ENCODE peak calls at places on chromosomes 5 and 9, in six cellular contexts. O is stomach, J is GM12878, I is HCT116, R is GM12891, B is transverse colon. P is an unnamed sample.

GRCh38 chr9:109972026-109973005 is 192.3 kb downstream of the PALM2AKAP2 start:
- DNase-seq in O (no peak), J (peak), I (no peak), R (no peak), B (no peak), P (no peak)

GRCh38 chr5:5220896-5221295 is 80.8 kb downstream of the ADAMTS16 start:
- DNase-seq in O (no peak), J (no peak), I (no peak), R (no peak), B (no peak), P (no peak)

GRCh38 chr9:86288501-86288900 is 6.2 kb upstream of the ISCA1 start:
- DNase-seq in O (no peak), J (no peak), I (no peak), R (no peak), B (no peak), P (no peak)

GRCh38 chr5:138789771-138790242 is 36.6 kb downstream of the CTNNA1 start:
- DNase-seq in O (no peak), J (no peak), I (peak), R (peak), B (no peak), P (peak)

GRCh38 chr9:134494905-134495304 is 146.7 kb upstream of the COL5A1 start:
- DNase-seq in O (no peak), J (no peak), I (no peak), R (no peak), B (peak), P (no peak)

GRCh38 chr5:157965040-157965439 is 106.1 kb upstream of the CLINT1 start:
- DNase-seq in O (no peak), J (no peak), I (no peak), R (no peak), B (no peak), P (no peak)

GRCh38 chr9:38486837-38487236 is 62.6 kb upstream of the IGFBPL1 start:
- DNase-seq in O (no peak), J (no peak), I (no peak), R (no peak), B (no peak), P (no peak)

GRCh38 chr5:163269624-163270023 is 167.8 kb upstream of the CCNG1 start:
- DNase-seq in O (no peak), J (no peak), I (no peak), R (no peak), B (no peak), P (no peak)

GRCh38 chr9:127976498-127976897 is 4.3 kb downstream of the EEIG1 start:
- DNase-seq in O (peak), J (no peak), I (no peak), R (no peak), B (peak), P (no peak)

GRCh38 chr9:80522465-80522864 is 950.7 kb downstream of the TLE4 start:
- DNase-seq in O (no peak), J (no peak), I (no peak), R (no peak), B (no peak), P (no peak)

GRCh38 chr5:102762095-102762534 is 7.0 kb downstream of the PAM start:
- DNase-seq in O (no peak), J (no peak), I (no peak), R (no peak), B (no peak), P (peak)

GRCh38 chr5:135881244-135881643 is 14.4 kb downstream of the IL9 start:
- DNase-seq in O (no peak), J (no peak), I (no peak), R (no peak), B (no peak), P (no peak)

GRCh38 chr5:52849544-52849943 is 61.8 kb downstream of the ITGA1 start:
- DNase-seq in O (no peak), J (no peak), I (no peak), R (no peak), B (no peak), P (peak)

GRCh38 chr9:89000281-89000875 is 9.1 kb downstream of the S1PR3 start:
- DNase-seq in O (no peak), J (no peak), I (no peak), R (no peak), B (no peak), P (no peak)

GRCh38 chr5:103111458-103111857 is 8.5 kb downstream of the GIN1 start:
- DNase-seq in O (no peak), J (no peak), I (no peak), R (no peak), B (no peak), P (no peak)

GRCh38 chr9:38074441-38074943 is 5.5 kb upstream of the SHB start:
- DNase-seq in O (no peak), J (no peak), I (no peak), R (no peak), B (peak), P (peak)

GRCh38 chr9:127758843-127759242 is 19.6 kb downstream of the SH2D3C start:
- DNase-seq in O (no peak), J (no peak), I (no peak), R (no peak), B (no peak), P (no peak)

GRCh38 chr9:105444130-105444529 is 3.7 kb upstream of the FSD1L start:
- DNase-seq in O (no peak), J (no peak), I (no peak), R (no peak), B (no peak), P (no peak)

GRCh38 chr9:134189475-134190231 is 25.3 kb upstream of the RNU6ATAC start:
- DNase-seq in O (no peak), J (no peak), I (no peak), R (no peak), B (no peak), P (no peak)

GRCh38 chr9:136860933-136861873 is 4.9 kb downstream of the EDF1 start:
- DNase-seq in O (no peak), J (no peak), I (no peak), R (no peak), B (peak), P (no peak)

GRCh38 chr5:74272019-74272775 is 368.3 kb downstream of the ENC1 start:
- DNase-seq in O (no peak), J (no peak), I (no peak), R (no peak), B (no peak), P (no peak)

GRCh38 chr5:159899067-159900049 is 16.9 kb upstream of the ADRA1B start:
- DNase-seq in O (no peak), J (no peak), I (no peak), R (no peak), B (no peak), P (no peak)

GRCh38 chr5:55338810-55339243 is 31.0 kb downstream of the MTREX start:
- DNase-seq in O (no peak), J (peak), I (no peak), R (no peak), B (no peak), P (no peak)

GRCh38 chr9:129405089-129405830 is 215.6 kb downstream of the C9orf50 start:
- DNase-seq in O (no peak), J (no peak), I (no peak), R (no peak), B (no peak), P (no peak)

GRCh38 chr9:124127290-124127646 is 115.7 kb downstream of the LHX2 start:
- DNase-seq in O (no peak), J (no peak), I (no peak), R (no peak), B (no peak), P (no peak)

GRCh38 chr9:74035786-74036185 is 461.3 kb upstream of the RORB start:
- DNase-seq in O (no peak), J (no peak), I (no peak), R (no peak), B (no peak), P (no peak)

GRCh38 chr9:89802809-89803355 is 198.1 kb downstream of the GADD45G start:
- DNase-seq in O (no peak), J (no peak), I (peak), R (no peak), B (no peak), P (no peak)

GRCh38 chr9:88530051-88530450 is 4.9 kb upstream of the NXNL2 start:
- DNase-seq in O (no peak), J (no peak), I (no peak), R (no peak), B (no peak), P (no peak)

GRCh38 chr5:112795944-112796678 is 58.4 kb downstream of the APC start:
- DNase-seq in O (no peak), J (no peak), I (no peak), R (no peak), B (no peak), P (peak)

GRCh38 chr9:114287763-114288232 is 35.1 kb upstream of the ORM1 start:
- DNase-seq in O (no peak), J (no peak), I (no peak), R (no peak), B (no peak), P (no peak)

GRCh38 chr9:116234091-116234490 is 80.5 kb downstream of the PAPPA start:
- DNase-seq in O (no peak), J (no peak), I (no peak), R (no peak), B (no peak), P (no peak)

GRCh38 chr5:147490989-147491388 is 18.9 kb downstream of the DPYSL3 start:
- DNase-seq in O (no peak), J (no peak), I (no peak), R (no peak), B (no peak), P (no peak)

GRCh38 chr5:79743846-79744605 is 54.4 kb downstream of the CMYA5 start:
- DNase-seq in O (no peak), J (no peak), I (no peak), R (no peak), B (no peak), P (no peak)

GRCh38 chr9:79572891-79573696 is 1.3 kb downstream of the TLE4 start:
- DNase-seq in O (peak), J (no peak), I (no peak), R (peak), B (peak), P (peak)

GRCh38 chr5:37721447-37721871 is 118.4 kb downstream of the GDNF start:
- DNase-seq in O (no peak), J (peak), I (no peak), R (no peak), B (no peak), P (peak)

GRCh38 chr5:8058626-8059180 is 189.8 kb downstream of the MTRR start:
- DNase-seq in O (no peak), J (no peak), I (no peak), R (no peak), B (no peak), P (no peak)

GRCh38 chr5:128674837-128675446 is 136.9 kb upstream of the FBN2 start:
- DNase-seq in O (peak), J (no peak), I (peak), R (peak), B (peak), P (peak)

GRCh38 chr5:128671861-128672414 is 133.9 kb upstream of the FBN2 start:
- DNase-seq in O (no peak), J (no peak), I (no peak), R (no peak), B (no peak), P (no peak)

GRCh38 chr5:128673010-128673409 is 135.0 kb upstream of the FBN2 start:
- DNase-seq in O (no peak), J (no peak), I (no peak), R (no peak), B (no peak), P (no peak)

GRCh38 chr5:128673411-128673957 is 135.4 kb upstream of the FBN2 start:
- DNase-seq in O (no peak), J (no peak), I (no peak), R (no peak), B (no peak), P (no peak)

DNA sequence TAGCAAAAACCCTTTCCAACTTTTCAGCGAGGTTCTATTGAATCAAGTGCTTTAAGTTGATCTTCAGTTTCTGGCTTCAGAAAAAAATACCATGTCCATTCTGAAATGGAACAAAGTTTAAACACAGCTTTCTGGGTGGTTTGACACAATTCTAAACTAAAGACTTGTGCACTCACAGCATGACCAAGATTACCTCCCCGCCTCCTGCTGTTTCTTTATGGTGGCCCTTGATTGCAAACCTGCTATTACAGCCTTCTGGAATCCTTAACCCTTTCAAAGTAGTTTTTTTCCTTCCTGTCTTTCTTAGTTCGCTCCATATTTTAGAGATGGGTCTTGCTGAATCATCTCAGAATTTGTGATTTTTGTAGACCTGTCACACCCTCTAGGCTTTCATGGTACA is 135.9 kb upstream of the FBN2 start:
- DNase-seq in O (no peak), J (no peak), I (no peak), R (no peak), B (no peak), P (no peak)
- TF ChIP-seq POLR2AphosphoS5 in O (no peak), J (no peak), I (no peak), R (no peak), B (no peak), P (no peak)

GRCh38 chr9:78321505-78321904 is 24.6 kb downstream of the PSAT1 start:
- DNase-seq in O (no peak), J (no peak), I (no peak), R (no peak), B (no peak), P (no peak)
- TF ChIP-seq POLR2AphosphoS5 in O (no peak), J (no peak), I (no peak), R (no peak), B (no peak), P (no peak)

DNA sequence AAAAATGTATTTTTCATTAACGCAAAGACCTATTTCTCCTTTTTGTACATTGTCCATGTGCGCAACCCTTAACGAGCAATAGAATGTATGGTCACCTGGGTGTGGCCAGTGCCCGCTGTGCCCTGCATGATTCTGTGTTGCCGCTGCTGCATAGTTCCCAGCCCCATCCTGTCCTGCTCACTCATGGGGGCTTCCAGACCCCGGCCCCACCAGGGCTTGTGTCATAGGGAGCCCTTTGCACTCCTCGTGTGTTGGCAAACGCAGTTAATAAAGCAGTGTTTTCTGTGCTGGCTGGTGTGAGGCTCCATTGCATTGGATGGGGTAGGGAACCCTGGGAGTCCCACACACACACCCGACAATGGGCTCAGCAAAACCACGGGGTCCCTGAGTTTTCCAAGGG is 49.7 kb downstream of the SAR1B start:
- DNase-seq in O (no peak), J (no peak), I (no peak), R (no peak), B (no peak), P (no peak)
- TF ChIP-seq POLR2AphosphoS5 in O (no peak), J (no peak), I (no peak), R (no peak), B (no peak), P (no peak)

DNA sequence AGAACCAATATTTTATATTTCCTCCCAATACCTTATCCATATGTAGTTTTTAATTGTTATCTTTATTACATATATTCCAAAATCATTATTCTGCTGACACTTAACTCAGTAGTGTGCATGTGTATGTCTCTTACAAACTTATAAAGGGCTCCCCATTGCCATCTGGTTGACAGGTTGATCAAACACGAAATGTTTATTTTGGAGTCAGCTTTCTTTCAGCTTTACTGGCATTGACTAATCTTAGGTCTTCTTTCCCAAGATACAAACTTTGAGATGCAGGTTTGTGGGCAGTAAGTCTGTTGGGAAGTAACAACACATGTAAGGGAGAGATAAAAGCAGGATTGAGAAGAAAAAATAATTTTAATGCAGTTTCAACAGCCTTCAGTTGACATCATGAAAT is 716.0 kb upstream of the CHD1 start:
- DNase-seq in O (no peak), J (no peak), I (no peak), R (no peak), B (no peak), P (no peak)
- TF ChIP-seq POLR2AphosphoS5 in O (no peak), J (no peak), I (no peak), R (no peak), B (no peak), P (no peak)

GRCh38 chr9:82332018-82332773 is 343.6 kb downstream of the SPATA31D1 start:
- DNase-seq in O (no peak), J (no peak), I (no peak), R (no peak), B (no peak), P (no peak)
- TF ChIP-seq POLR2AphosphoS5 in O (no peak), J (no peak), I (no peak), R (no peak), B (no peak), P (no peak)

GRCh38 chr9:81613002-81613750 is 76.2 kb downstream of the TLE1 start:
- DNase-seq in O (no peak), J (no peak), I (no peak), R (no peak), B (peak), P (peak)
- TF ChIP-seq POLR2AphosphoS5 in O (peak), J (no peak), I (no peak), R (no peak), B (peak), P (no peak)

GRCh38 chr5:140555747-140556312 is 1.4 kb downstream of the SRA1 start:
- DNase-seq in O (no peak), J (no peak), I (no peak), R (no peak), B (no peak), P (no peak)
- TF ChIP-seq POLR2AphosphoS5 in O (no peak), J (peak), I (no peak), R (peak), B (no peak), P (no peak)

GRCh38 chr5:117736693-117737092 is 1162.1 kb upstream of the SEMA6A start:
- DNase-seq in O (no peak), J (no peak), I (no peak), R (no peak), B (no peak), P (no peak)

GRCh38 chr5:117731445-117731844 is 1156.8 kb upstream of the SEMA6A start:
- DNase-seq in O (no peak), J (no peak), I (no peak), R (no peak), B (no peak), P (no peak)

DNA sequence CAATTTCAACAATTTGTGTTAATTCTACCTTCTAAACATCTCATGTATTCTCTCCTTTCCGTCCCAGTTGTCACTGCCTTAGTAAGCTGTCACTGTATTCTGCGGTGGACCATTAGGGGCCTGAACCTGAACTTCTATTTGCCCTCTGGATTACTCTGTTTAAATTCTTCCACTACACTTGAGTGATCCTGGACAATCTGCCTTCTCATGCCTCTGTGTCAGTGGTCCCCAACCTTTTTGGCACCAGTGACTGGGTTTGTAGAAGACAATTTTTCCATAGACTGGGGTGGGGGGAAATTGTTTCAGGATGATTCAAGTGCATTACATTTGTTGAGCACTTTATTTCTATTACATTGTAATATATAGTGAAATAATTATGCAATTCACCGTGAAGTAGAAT is 1157.6 kb upstream of the SEMA6A start:
- DNase-seq in O (no peak), J (no peak), I (no peak), R (no peak), B (no peak), P (no peak)
- TF ChIP-seq POLR2AphosphoS5 in O (no peak), J (no peak), I (no peak), R (no peak), B (no peak), P (no peak)

GRCh38 chr5:172446336-172447051 is 7.8 kb downstream of the SH3PXD2B start:
- DNase-seq in O (no peak), J (no peak), I (no peak), R (no peak), B (no peak), P (peak)
- TF ChIP-seq POLR2AphosphoS5 in O (no peak), J (no peak), I (no peak), R (no peak), B (no peak), P (peak)